ENCODE peak calls at places on chromosomes 5 and 9, in nine cellular contexts. R, M, C, J, W, I, T, B and S are unnamed samples.

GRCh38 chr9:90979138-90979551 is 177.5 kb downstream of the SYK start:
- DNase-seq in R (no peak), M (no peak), C (no peak), J (no peak), W (no peak), I (no peak), T (no peak), B (no peak), S (no peak)

GRCh38 chr9:127121628-127122175 is 733 bp downstream of the ANGPTL2 start:
- DNase-seq in R (no peak), M (peak), C (no peak), J (peak), W (peak), I (no peak), T (no peak), B (no peak), S (no peak)

GRCh38 chr9:33452828-33453271 is 5.5 kb upstream of the AQP3 start:
- DNase-seq in R (peak), M (no peak), C (peak), J (peak), W (no peak), I (peak), T (peak), B (peak), S (peak)

GRCh38 chr9:98488578-98489312 is 220.0 kb downstream of the GABBR2 start:
- DNase-seq in R (no peak), M (no peak), C (no peak), J (peak), W (no peak), I (no peak), T (no peak), B (no peak), S (peak)

GRCh38 chr5:31442253-31442820 is 89.6 kb downstream of the DROSHA start:
- DNase-seq in R (no peak), M (no peak), C (no peak), J (peak), W (no peak), I (no peak), T (no peak), B (no peak), S (peak)

GRCh38 chr9:7320139-7320538 is 479.4 kb downstream of the DMAC1 start:
- DNase-seq in R (no peak), M (no peak), C (no peak), J (peak), W (peak), I (no peak), T (no peak), B (no peak), S (peak)

GRCh38 chr9:86575137-86575536 is 220.9 kb upstream of the TUT7 start:
- DNase-seq in R (peak), M (no peak), C (no peak), J (no peak), W (no peak), I (no peak), T (no peak), B (no peak), S (no peak)

GRCh38 chr5:136077046-136077445 is 48.3 kb downstream of the TGFBI start:
- DNase-seq in R (no peak), M (no peak), C (no peak), J (no peak), W (no peak), I (peak), T (no peak), B (no peak), S (no peak)

GRCh38 chr5:154868702-154869101 is 10.3 kb downstream of the CNOT8 start:
- DNase-seq in R (no peak), M (no peak), C (no peak), J (no peak), W (no peak), I (no peak), T (no peak), B (peak), S (peak)

GRCh38 chr9:133960568-133961129 is 31.5 kb downstream of the VAV2 start:
- DNase-seq in R (no peak), M (no peak), C (peak), J (no peak), W (no peak), I (no peak), T (no peak), B (no peak), S (no peak)

GRCh38 chr5:138965631-138966030 is 90.5 kb upstream of the LRRTM2 start:
- DNase-seq in R (no peak), M (no peak), C (no peak), J (no peak), W (no peak), I (no peak), T (no peak), B (no peak), S (no peak)

GRCh38 chr9:37988041-37988440 is 81.0 kb downstream of the SHB start:
- DNase-seq in R (no peak), M (no peak), C (no peak), J (no peak), W (no peak), I (no peak), T (no peak), B (no peak), S (no peak)